ENCODE peak calls at places on chromosome 11, in five cellular contexts. One of them, this sample, is unnamed.

GRCh38 chr11:132632641-132633124 is 899.6 kb downstream of the OPCML start:
- DNase-seq in effector CD4-positive, alpha-beta T cell: no peak
- DNase-seq in stimulated activated CD8-positive, alpha-beta memory T cell treated with anti-CD3 and anti-CD28 coated beads, Interleukin-15, amount 100 ng/mL, for 4 hours: no peak
- DNase-seq in GM18507: no peak
- DNase-seq in KBM-7: no peak
- DNase-seq in this sample: no peak

GRCh38 chr11:92867913-92868619 is 101.4 kb upstream of the MTNR1B start:
- DNase-seq in effector CD4-positive, alpha-beta T cell: no peak
- DNase-seq in KBM-7: no peak
- DNase-seq in stimulated activated CD8-positive, alpha-beta memory T cell treated with anti-CD3 and anti-CD28 coated beads, Interleukin-15, amount 100 ng/mL, for 4 hours: no peak
- DNase-seq in GM18507: no peak
- DNase-seq in this sample: no peak

GRCh38 chr11:1340111-1340510 is 30.7 kb upstream of the TOLLIP start:
- DNase-seq in GM18507: no peak
- DNase-seq in effector CD4-positive, alpha-beta T cell: no peak
- DNase-seq in stimulated activated CD8-positive, alpha-beta memory T cell treated with anti-CD3 and anti-CD28 coated beads, Interleukin-15, amount 100 ng/mL, for 4 hours: no peak
- DNase-seq in KBM-7: no peak
- DNase-seq in this sample: no peak

GRCh38 chr11:12161603-12162350 is 51.4 kb downstream of the MICAL2 start:
- DNase-seq in GM18507: no peak
- DNase-seq in effector CD4-positive, alpha-beta T cell: no peak
- DNase-seq in KBM-7: no peak
- DNase-seq in stimulated activated CD8-positive, alpha-beta memory T cell treated with anti-CD3 and anti-CD28 coated beads, Interleukin-15, amount 100 ng/mL, for 4 hours: no peak
- DNase-seq in this sample: no peak

GRCh38 chr11:77644887-77645286 is 7.3 kb upstream of the CLNS1A start:
- DNase-seq in stimulated activated CD8-positive, alpha-beta memory T cell treated with anti-CD3 and anti-CD28 coated beads, Interleukin-15, amount 100 ng/mL, for 4 hours: no peak
- DNase-seq in GM18507: no peak
- DNase-seq in KBM-7: no peak
- DNase-seq in effector CD4-positive, alpha-beta T cell: no peak
- DNase-seq in this sample: no peak

GRCh38 chr11:93515438-93515837 is 27.8 kb downstream of the SMCO4 start:
- DNase-seq in GM18507: no peak
- DNase-seq in KBM-7: peak; percentile 38
- DNase-seq in effector CD4-positive, alpha-beta T cell: no peak
- DNase-seq in stimulated activated CD8-positive, alpha-beta memory T cell treated with anti-CD3 and anti-CD28 coated beads, Interleukin-15, amount 100 ng/mL, for 4 hours: no peak
- DNase-seq in this sample: no peak

GRCh38 chr11:34050536-34050935 is 995 bp upstream of the CAPRIN1 start:
- DNase-seq in KBM-7: no peak
- DNase-seq in stimulated activated CD8-positive, alpha-beta memory T cell treated with anti-CD3 and anti-CD28 coated beads, Interleukin-15, amount 100 ng/mL, for 4 hours: no peak
- DNase-seq in effector CD4-positive, alpha-beta T cell: no peak
- DNase-seq in GM18507: no peak
- DNase-seq in this sample: no peak

GRCh38 chr11:65014146-65014960 is at the start of gene ARL2:
- DNase-seq in GM18507: peak; percentile 78
- DNase-seq in stimulated activated CD8-positive, alpha-beta memory T cell treated with anti-CD3 and anti-CD28 coated beads, Interleukin-15, amount 100 ng/mL, for 4 hours: no peak
- DNase-seq in effector CD4-positive, alpha-beta T cell: peak; percentile 10
- DNase-seq in KBM-7: peak; percentile 91
- DNase-seq in this sample: peak; percentile 23

GRCh38 chr11:111462329-111462728 is 49.9 kb downstream of the BTG4 start:
- DNase-seq in GM18507: no peak
- DNase-seq in stimulated activated CD8-positive, alpha-beta memory T cell treated with anti-CD3 and anti-CD28 coated beads, Interleukin-15, amount 100 ng/mL, for 4 hours: no peak
- DNase-seq in KBM-7: no peak
- DNase-seq in effector CD4-positive, alpha-beta T cell: no peak
- DNase-seq in this sample: no peak

GRCh38 chr11:16604784-16605439 is 133.5 kb upstream of the C11orf58 start:
- DNase-seq in KBM-7: peak; percentile 35
- DNase-seq in effector CD4-positive, alpha-beta T cell: no peak
- DNase-seq in stimulated activated CD8-positive, alpha-beta memory T cell treated with anti-CD3 and anti-CD28 coated beads, Interleukin-15, amount 100 ng/mL, for 4 hours: no peak
- DNase-seq in GM18507: no peak
- DNase-seq in this sample: no peak

GRCh38 chr11:95095858-95096587 is 6.4 kb downstream of the ENDOD1 start:
- DNase-seq in stimulated activated CD8-positive, alpha-beta memory T cell treated with anti-CD3 and anti-CD28 coated beads, Interleukin-15, amount 100 ng/mL, for 4 hours: no peak
- DNase-seq in GM18507: no peak
- DNase-seq in effector CD4-positive, alpha-beta T cell: no peak
- DNase-seq in KBM-7: peak; percentile 52
- DNase-seq in this sample: no peak

GRCh38 chr11:3222003-3222855 is 3.6 kb upstream of the MRGPRG start:
- DNase-seq in effector CD4-positive, alpha-beta T cell: no peak
- DNase-seq in GM18507: no peak
- DNase-seq in KBM-7: no peak
- DNase-seq in stimulated activated CD8-positive, alpha-beta memory T cell treated with anti-CD3 and anti-CD28 coated beads, Interleukin-15, amount 100 ng/mL, for 4 hours: no peak
- DNase-seq in this sample: no peak

GRCh38 chr11:74085542-74085892 is 76.6 kb upstream of the UCP3 start:
- DNase-seq in GM18507: no peak
- DNase-seq in KBM-7: no peak
- DNase-seq in effector CD4-positive, alpha-beta T cell: no peak
- DNase-seq in stimulated activated CD8-positive, alpha-beta memory T cell treated with anti-CD3 and anti-CD28 coated beads, Interleukin-15, amount 100 ng/mL, for 4 hours: no peak
- DNase-seq in this sample: no peak

GRCh38 chr11:33062137-33062536 is 22.8 kb downstream of the TCP11L1 start:
- DNase-seq in stimulated activated CD8-positive, alpha-beta memory T cell treated with anti-CD3 and anti-CD28 coated beads, Interleukin-15, amount 100 ng/mL, for 4 hours: no peak
- DNase-seq in effector CD4-positive, alpha-beta T cell: no peak
- DNase-seq in GM18507: no peak
- DNase-seq in KBM-7: no peak
- DNase-seq in this sample: no peak

This sample was measured in T-helper 9 cell.